ENCODE peak calls at places on chromosomes 12 and 14, in six cellular contexts. P is activated CD4-positive, alpha-beta T cell treated with anti-CD3 and anti-CD28 coated beads, Interleukin-2, amount 10 ng/mL, durations not matched to agents 7 days and 5 days; S is activated T-helper 2 cell treated with anti-CD3 and anti-CD28 coated beads, Interferon-gamma antibody, Interleukin-2, Interleukin-4, amounts not matched to agents 10 μg/mL and 5 μg/mL and 100 μg/mL, durations not matched to agents 14 hours and 24 hours and 36 hours; E is cardiac septum; O is dorsolateral prefrontal cortex; C is AG04450. A is an unnamed sample.

GRCh38 chr12:57216931-57217871 is 607 bp downstream of the NXPH4 start:
- DNase-seq in P (no peak), S (no peak), E (no peak), O (no peak), C (no peak), A (no peak)

GRCh38 chr12:91923864-91924263 is 221.8 kb downstream of the BTG1 start:
- DNase-seq in P (no peak), S (no peak), E (peak), O (no peak), C (no peak), A (no peak)

GRCh38 chr14:48735607-48736006 is 850.6 kb downstream of the RPS29 start:
- DNase-seq in P (no peak), S (no peak), E (no peak), O (no peak), C (no peak), A (no peak)

GRCh38 chr14:91387135-91387849 is 30.3 kb downstream of the CCDC88C start:
- DNase-seq in P (no peak), S (no peak), E (no peak), O (no peak), C (no peak), A (no peak)

GRCh38 chr12:2138294-2138693 is 85.5 kb downstream of the CACNA1C start:
- DNase-seq in P (no peak), S (no peak), E (no peak), O (no peak), C (no peak), A (no peak)

GRCh38 chr14:98131406-98131805 is 1140.6 kb downstream of the BCL11B start:
- DNase-seq in P (no peak), S (no peak), E (no peak), O (no peak), C (no peak), A (no peak)

GRCh38 chr12:13316847-13317246 is 120.3 kb downstream of the EMP1 start:
- DNase-seq in P (no peak), S (no peak), E (no peak), O (no peak), C (no peak), A (no peak)

GRCh38 chr12:6542209-6543009 is 8.1 kb downstream of the GAPDH start:
- DNase-seq in P (no peak), S (no peak), E (no peak), O (no peak), C (no peak), A (no peak)

GRCh38 chr12:3304436-3305135 is 186.4 kb upstream of the PRMT8 start:
- DNase-seq in P (no peak), S (no peak), E (no peak), O (peak), C (peak), A (peak)

GRCh38 chr14:73953731-73954130 is 3.6 kb downstream of the COQ6 start:
- DNase-seq in P (no peak), S (no peak), E (no peak), O (no peak), C (no peak), A (no peak)

GRCh38 chr12:6263931-6264330 is 46.6 kb upstream of the PLEKHG6 start:
- DNase-seq in P (no peak), S (no peak), E (no peak), O (no peak), C (no peak), A (no peak)

GRCh38 chr14:100441271-100441947 is 118.3 kb downstream of the SLC25A47 start:
- DNase-seq in P (no peak), S (no peak), E (no peak), O (no peak), C (no peak), A (no peak)

GRCh38 chr12:113241191-113242017 is 20.1 kb downstream of the TPCN1 start:
- DNase-seq in P (no peak), S (no peak), E (no peak), O (no peak), C (peak), A (no peak)

GRCh38 chr14:38255673-38256357 is at the start of gene CLEC14A:
- DNase-seq in P (no peak), S (peak), E (peak), O (no peak), C (no peak), A (no peak)

GRCh38 chr12:120376416-120376815 is 7.5 kb upstream of the MSI1 start:
- DNase-seq in P (no peak), S (no peak), E (no peak), O (no peak), C (no peak), A (no peak)

GRCh38 chr14:61836807-61837206 is 74.6 kb downstream of the SNAPC1 start:
- DNase-seq in P (no peak), S (no peak), E (no peak), O (no peak), C (no peak), A (no peak)

GRCh38 chr12:103877934-103878510 is 37.0 kb upstream of the NT5DC3 start:
- DNase-seq in P (peak), S (peak), E (no peak), O (peak), C (peak), A (no peak)

GRCh38 chr14:67461341-67461985 is 27.1 kb downstream of the TMEM229B start:
- DNase-seq in P (no peak), S (no peak), E (no peak), O (no peak), C (no peak), A (no peak)

GRCh38 chr14:37369446-37369845 is 171.7 kb downstream of the MIPOL1 start:
- DNase-seq in P (no peak), S (no peak), E (no peak), O (no peak), C (no peak), A (no peak)

GRCh38 chr12:57454566-57455373 is at the start of gene INHBE:
- DNase-seq in P (no peak), S (no peak), E (no peak), O (no peak), C (peak), A (no peak)

GRCh38 chr14:61565836-61566536 is 129.3 kb upstream of the HIF1A start:
- DNase-seq in P (no peak), S (no peak), E (no peak), O (no peak), C (no peak), A (no peak)

GRCh38 chr12:108126990-108127468 is 2.1 kb upstream of the WSCD2 start:
- DNase-seq in P (no peak), S (no peak), E (no peak), O (no peak), C (no peak), A (no peak)

GRCh38 chr12:19867970-19868369 is 428.7 kb downstream of the AEBP2 start:
- DNase-seq in P (no peak), S (no peak), E (no peak), O (no peak), C (no peak), A (no peak)